ENCODE peak calls at places on chromosomes 2 and 18, in ten cellular contexts. A is G401; Y is stimulated activated CD8-positive, alpha-beta memory T cell treated with anti-CD3 and anti-CD28 coated beads, Interleukin-2, amount 100 ng/mL, for 1 hour; W is ovary; M is tibial artery; H is lower leg skin; L is HEK293T; Q is occipital lobe; I is NCI-H1092; T is AG09309. X is an unnamed sample.

GRCh38 chr2:238784671-238785527 is 63.0 kb upstream of the TWIST2 start:
- DNase-seq in L (peak), T (peak), A (peak), W (peak), Q (peak), Y (peak), H (peak), I (peak), M (peak), X (peak)

GRCh38 chr2:230877737-230878598 is 13.2 kb downstream of the ITM2C start:
- DNase-seq in M (peak), W (no peak), T (no peak), A (no peak), Y (peak), I (no peak), Q (no peak), L (no peak), H (peak), X (no peak)

GRCh38 chr18:56593906-56594305 is 44.5 kb downstream of the TXNL1 start:
- DNase-seq in A (no peak), W (no peak), T (no peak), H (no peak), M (no peak), I (no peak), Q (no peak), Y (no peak), L (no peak), X (no peak)

GRCh38 chr2:233446121-233446520 is 91.8 kb downstream of the DGKD start:
- DNase-seq in W (no peak), L (no peak), A (no peak), I (no peak), Y (no peak), M (peak), H (peak), T (no peak), Q (no peak), X (no peak)

GRCh38 chr18:33755918-33756590 is 178.0 kb downstream of the ASXL3 start:
- DNase-seq in W (no peak), T (peak), Q (no peak), H (no peak), I (peak), L (peak), M (no peak), Y (no peak), A (no peak), X (no peak)

GRCh38 chr2:152134488-152135280 is 35.8 kb upstream of the CACNB4 start:
- DNase-seq in I (no peak), L (no peak), Y (no peak), A (no peak), H (no peak), M (no peak), Q (no peak), W (no peak), T (peak), X (no peak)

GRCh38 chr18:48693006-48693405 is 154.2 kb downstream of the CTIF start:
- DNase-seq in I (no peak), A (peak), Y (no peak), M (no peak), W (no peak), L (no peak), H (no peak), Q (no peak), T (no peak), X (no peak)

GRCh38 chr18:7084080-7084765 is 33.4 kb downstream of the LAMA1 start:
- DNase-seq in T (peak), A (no peak), H (no peak), Q (no peak), M (no peak), I (no peak), L (no peak), W (no peak), Y (no peak), X (no peak)

GRCh38 chr2:1915196-1915595 is 170.9 kb upstream of the PXDN start:
- DNase-seq in L (no peak), T (no peak), W (no peak), A (peak), M (no peak), I (no peak), Q (no peak), H (peak), Y (no peak), X (no peak)

GRCh38 chr2:174337337-174338154 is 2.8 kb downstream of the SP9 start:
- DNase-seq in W (no peak), M (no peak), H (peak), Y (no peak), L (peak), Q (no peak), A (no peak), T (no peak), I (no peak), X (peak)

GRCh38 chr18:27277554-27277953 is 92.4 kb upstream of the CHST9 start:
- DNase-seq in M (no peak), T (no peak), Y (no peak), L (no peak), A (no peak), Q (no peak), H (no peak), W (no peak), I (no peak), X (no peak)

GRCh38 chr18:61333746-61334490 is 688 bp downstream of the CDH20 start:
- DNase-seq in A (no peak), I (peak), W (no peak), M (no peak), L (no peak), Q (peak), T (no peak), Y (no peak), H (no peak), X (peak)

X was measured in endothelial cell.